ENCODE peak calls at places on chromosome 1, in five cellular contexts. One of them, this sample, is unnamed.

GRCh38 chr1:29282924-29283803 is 46.8 kb downstream of the PTPRU start:
- DNase-seq in stimulated activated CD8-positive, alpha-beta memory T cell treated with anti-CD3 and anti-CD28 coated beads, Interleukin-12 subunit alpha, Interleukin-12 subunit beta, amount 100 ng/mL, for 1 hour: no peak
- DNase-seq in NAMALWA: peak
- DNase-seq in fibroblast of lung: peak
- DNase-seq in hippocampal formation: no peak
- DNase-seq in this sample: peak

GRCh38 chr1:4655674-4656532 is 1.5 kb downstream of the AJAP1 start:
- DNase-seq in hippocampal formation: peak
- DNase-seq in stimulated activated CD8-positive, alpha-beta memory T cell treated with anti-CD3 and anti-CD28 coated beads, Interleukin-12 subunit alpha, Interleukin-12 subunit beta, amount 100 ng/mL, for 1 hour: no peak
- DNase-seq in NAMALWA: peak
- DNase-seq in fibroblast of lung: no peak
- DNase-seq in this sample: no peak

GRCh38 chr1:174931214-174931613 is 68.5 kb upstream of the CACYBP start:
- DNase-seq in fibroblast of lung: no peak
- DNase-seq in hippocampal formation: no peak
- DNase-seq in NAMALWA: no peak
- DNase-seq in stimulated activated CD8-positive, alpha-beta memory T cell treated with anti-CD3 and anti-CD28 coated beads, Interleukin-12 subunit alpha, Interleukin-12 subunit beta, amount 100 ng/mL, for 1 hour: no peak
- DNase-seq in this sample: no peak

GRCh38 chr1:5198328-5198727 is 543.9 kb downstream of the AJAP1 start:
- DNase-seq in fibroblast of lung: no peak
- DNase-seq in NAMALWA: no peak
- DNase-seq in hippocampal formation: no peak
- DNase-seq in stimulated activated CD8-positive, alpha-beta memory T cell treated with anti-CD3 and anti-CD28 coated beads, Interleukin-12 subunit alpha, Interleukin-12 subunit beta, amount 100 ng/mL, for 1 hour: no peak
- DNase-seq in this sample: no peak

GRCh38 chr1:175783126-175783722 is 39.8 kb upstream of the TNR start:
- DNase-seq in stimulated activated CD8-positive, alpha-beta memory T cell treated with anti-CD3 and anti-CD28 coated beads, Interleukin-12 subunit alpha, Interleukin-12 subunit beta, amount 100 ng/mL, for 1 hour: no peak
- DNase-seq in hippocampal formation: no peak
- DNase-seq in fibroblast of lung: no peak
- DNase-seq in NAMALWA: no peak
- DNase-seq in this sample: no peak

GRCh38 chr1:61337471-61337870 is 255.1 kb downstream of the NFIA start:
- DNase-seq in NAMALWA: no peak
- DNase-seq in fibroblast of lung: peak
- DNase-seq in hippocampal formation: no peak
- DNase-seq in stimulated activated CD8-positive, alpha-beta memory T cell treated with anti-CD3 and anti-CD28 coated beads, Interleukin-12 subunit alpha, Interleukin-12 subunit beta, amount 100 ng/mL, for 1 hour: no peak
- DNase-seq in this sample: peak

GRCh38 chr1:41282679-41283317 is 40.7 kb upstream of the SCMH1 start:
- DNase-seq in NAMALWA: peak
- DNase-seq in hippocampal formation: no peak
- DNase-seq in stimulated activated CD8-positive, alpha-beta memory T cell treated with anti-CD3 and anti-CD28 coated beads, Interleukin-12 subunit alpha, Interleukin-12 subunit beta, amount 100 ng/mL, for 1 hour: no peak
- DNase-seq in fibroblast of lung: peak
- DNase-seq in this sample: no peak

GRCh38 chr1:119737040-119737682 is 25.4 kb downstream of the PHGDH start:
- DNase-seq in NAMALWA: no peak
- DNase-seq in hippocampal formation: peak
- DNase-seq in stimulated activated CD8-positive, alpha-beta memory T cell treated with anti-CD3 and anti-CD28 coated beads, Interleukin-12 subunit alpha, Interleukin-12 subunit beta, amount 100 ng/mL, for 1 hour: no peak
- DNase-seq in fibroblast of lung: no peak
- DNase-seq in this sample: no peak

GRCh38 chr1:234840843-234841242 is 230.9 kb upstream of the IRF2BP2 start:
- DNase-seq in hippocampal formation: no peak
- DNase-seq in NAMALWA: no peak
- DNase-seq in stimulated activated CD8-positive, alpha-beta memory T cell treated with anti-CD3 and anti-CD28 coated beads, Interleukin-12 subunit alpha, Interleukin-12 subunit beta, amount 100 ng/mL, for 1 hour: no peak
- DNase-seq in fibroblast of lung: no peak
- DNase-seq in this sample: no peak

GRCh38 chr1:172278478-172278877 is 142.0 kb upstream of the C1orf105 start:
- DNase-seq in fibroblast of lung: peak
- DNase-seq in hippocampal formation: no peak
- DNase-seq in stimulated activated CD8-positive, alpha-beta memory T cell treated with anti-CD3 and anti-CD28 coated beads, Interleukin-12 subunit alpha, Interleukin-12 subunit beta, amount 100 ng/mL, for 1 hour: no peak
- DNase-seq in NAMALWA: no peak
- DNase-seq in this sample: peak

GRCh38 chr1:118264326-118264725 is 79.3 kb upstream of the SPAG17 start:
- DNase-seq in NAMALWA: no peak
- DNase-seq in stimulated activated CD8-positive, alpha-beta memory T cell treated with anti-CD3 and anti-CD28 coated beads, Interleukin-12 subunit alpha, Interleukin-12 subunit beta, amount 100 ng/mL, for 1 hour: no peak
- DNase-seq in fibroblast of lung: no peak
- DNase-seq in hippocampal formation: no peak
- DNase-seq in this sample: no peak

GRCh38 chr1:166484871-166485270 is 318.1 kb upstream of the FAM78B start:
- DNase-seq in hippocampal formation: no peak
- DNase-seq in stimulated activated CD8-positive, alpha-beta memory T cell treated with anti-CD3 and anti-CD28 coated beads, Interleukin-12 subunit alpha, Interleukin-12 subunit beta, amount 100 ng/mL, for 1 hour: no peak
- DNase-seq in NAMALWA: no peak
- DNase-seq in fibroblast of lung: no peak
- DNase-seq in this sample: no peak

This sample was measured in HCEC 1CT.